ENCODE peak calls at places on chromosome X, in five cellular contexts. C is head of caudate nucleus, T is endothelial cell, J is anterior cingulate cortex, W is KBM-7. X is an unnamed sample.

GRCh38 chrX:10971176-10971575 is 140.0 kb upstream of the HCCS start:
- DNase-seq in J (no peak), T (no peak), C (no peak), W (no peak), X (no peak)

GRCh38 chrX:10014462-10015373 is 47.6 kb downstream of the CLDN34 start:
- DNase-seq in C (peak), T (peak), W (peak), J (peak), X (peak)

GRCh38 chrX:148311544-148311943 is 188.9 kb upstream of the AFF2 start:
- DNase-seq in T (no peak), C (no peak), J (no peak), W (no peak), X (no peak)

GRCh38 chrX:150854856-150855255 is 43.6 kb downstream of the CD99L2 start:
- DNase-seq in J (no peak), C (no peak), W (no peak), T (no peak), X (no peak)

GRCh38 chrX:139194571-139195280 is 335.8 kb upstream of the F9 start:
- DNase-seq in C (no peak), W (peak), J (no peak), T (peak), X (no peak)

GRCh38 chrX:150192846-150193245 is 170.3 kb upstream of the MAMLD1 start:
- DNase-seq in C (no peak), T (no peak), W (no peak), J (no peak), X (no peak)

GRCh38 chrX:75156537-75156945 is 458 bp upstream of the ABCB7 start:
- DNase-seq in J (no peak), T (no peak), W (peak), C (no peak), X (no peak)

GRCh38 chrX:124086411-124086810 is 124.9 kb downstream of the STAG2 start:
- DNase-seq in C (no peak), J (no peak), T (no peak), W (no peak), X (no peak)

GRCh38 chrX:148664171-148664570 is 163.8 kb downstream of the AFF2 start:
- DNase-seq in W (no peak), C (no peak), J (no peak), T (no peak), X (no peak)

GRCh38 chrX:85980286-85980685 is 67.1 kb downstream of the CHM start:
- DNase-seq in W (no peak), T (no peak), J (no peak), C (no peak), X (no peak)

GRCh38 chrX:113422323-113422722 is 581.7 kb upstream of the AMOT start:
- DNase-seq in T (no peak), C (no peak), W (no peak), J (no peak), X (no peak)

GRCh38 chrX:71017396-71017939 is 50.7 kb downstream of the SNX12 start:
- DNase-seq in W (no peak), C (no peak), J (no peak), T (no peak), X (no peak)

GRCh38 chrX:5681159-5681558 is 547.5 kb downstream of the NLGN4X start:
- DNase-seq in C (no peak), J (no peak), W (peak), T (no peak), X (no peak)

GRCh38 chrX:130413415-130413814 is 11.6 kb downstream of the RBMX2 start:
- DNase-seq in C (no peak), J (no peak), T (no peak), W (peak), X (no peak)

GRCh38 chrX:7146703-7147430 is 645 bp upstream of the STS start:
- DNase-seq in W (no peak), C (no peak), T (no peak), J (no peak), X (no peak)

GRCh38 chrX:39609941-39610340 is 487.8 kb downstream of the BCOR start:
- DNase-seq in C (no peak), T (no peak), J (no peak), W (no peak), X (no peak)

GRCh38 chrX:41779058-41779564 is 55.1 kb downstream of the GPR82 start:
- DNase-seq in C (no peak), J (no peak), T (no peak), W (no peak), X (no peak)

GRCh38 chrX:154063234-154063633 is 34.3 kb downstream of the MECP2 start:
- DNase-seq in C (no peak), T (no peak), W (no peak), J (no peak), X (no peak)

GRCh38 chrX:23031600-23031999 is 31.8 kb downstream of the DDX53 start:
- DNase-seq in T (no peak), W (no peak), C (no peak), J (no peak), X (no peak)

GRCh38 chrX:118847676-118848075 is 24.1 kb downstream of the ZCCHC12 start:
- DNase-seq in C (no peak), J (no peak), T (peak), W (peak), X (no peak)

GRCh38 chrX:108396188-108396885 is 41.9 kb downstream of the COL4A6 start:
- DNase-seq in W (no peak), C (no peak), T (no peak), J (no peak), X (no peak)

GRCh38 chrX:19063030-19063429 is 59.2 kb downstream of the ADGRG2 start:
- DNase-seq in C (no peak), J (no peak), T (no peak), W (no peak), X (no peak)

GRCh38 chrX:154458116-154458953 is at the start of gene PLXNA3:
- DNase-seq in J (peak), C (peak), W (no peak), T (peak), X (peak)

GRCh38 chrX:8748855-8749254 is 16.9 kb upstream of the ANOS1 start:
- DNase-seq in T (peak), W (peak), C (no peak), J (peak), X (no peak)

GRCh38 chrX:70498129-70498528 is 53.5 kb downstream of the DLG3 start:
- DNase-seq in T (no peak), J (no peak), C (no peak), W (no peak), X (no peak)

GRCh38 chrX:81120936-81121351 is 80.8 kb downstream of the HMGN5 start:
- DNase-seq in W (peak), J (peak), T (peak), C (peak), X (peak)

GRCh38 chrX:129686422-129686948 is 31.7 kb upstream of the APLN start:
- DNase-seq in T (no peak), W (no peak), J (no peak), C (peak), X (no peak)

GRCh38 chrX:77740376-77740905 is 45.6 kb downstream of the ATRX start:
- DNase-seq in C (no peak), J (no peak), W (no peak), T (no peak), X (no peak)

X was measured in heart left ventricle.